ENCODE peak calls at places on chromosomes 16 and 17, in five cellular contexts. C, Y, K, X and I are unnamed samples.

GRCh38 chr17:37856245-37856644 is 68.0 kb upstream of the TBC1D3K start:
- DNase-seq in C (no peak), Y (no peak), K (no peak), X (no peak), I (no peak)

GRCh38 chr16:23803591-23804123 is 32.1 kb upstream of the PRKCB start:
- DNase-seq in C (no peak), Y (peak; percentile 63), K (no peak), X (peak; percentile 80), I (peak; percentile 79)

GRCh38 chr16:3909791-3910583 is 29.5 kb upstream of the CREBBP start:
- DNase-seq in C (no peak), Y (no peak), K (no peak), X (no peak), I (no peak)

GRCh38 chr17:77670125-77670524 is 288.4 kb upstream of the TNRC6C start:
- DNase-seq in C (no peak), Y (no peak), K (no peak), X (no peak), I (no peak)

GRCh38 chr17:1043601-1044251 is 46.8 kb downstream of the TIMM22 start:
- DNase-seq in C (no peak), Y (no peak), K (no peak), X (no peak), I (no peak)

GRCh38 chr17:82424001-82424862 is 5.8 kb upstream of the OGFOD3 start:
- DNase-seq in C (peak; percentile 23), Y (peak; percentile 42), K (no peak), X (peak; percentile 70), I (peak; percentile 61)

GRCh38 chr17:3843935-3844516 is 2.0 kb downstream of the NCBP3 start:
- DNase-seq in C (no peak), Y (peak; percentile 28), K (no peak), X (peak; percentile 53), I (peak; percentile 60)

GRCh38 chr17:59437766-59438165 is 106.3 kb downstream of the YPEL2 start:
- DNase-seq in C (no peak), Y (no peak), K (no peak), X (no peak), I (no peak)

GRCh38 chr16:78441298-78441697 is 341.8 kb downstream of the WWOX start:
- DNase-seq in C (no peak), Y (no peak), K (no peak), X (no peak), I (no peak)

GRCh38 chr16:80197790-80198201 is 343.0 kb upstream of the DYNLRB2 start:
- DNase-seq in C (no peak), Y (no peak), K (no peak), X (no peak), I (no peak)

GRCh38 chr17:50182783-50183438 is 17.1 kb downstream of the SGCA start:
- DNase-seq in C (no peak), Y (no peak), K (no peak), X (no peak), I (no peak)

GRCh38 chr16:75351183-75351582 is 82.1 kb downstream of the CFDP1 start:
- DNase-seq in C (no peak), Y (no peak), K (no peak), X (no peak), I (no peak)

GRCh38 chr16:66588981-66589713 is 9.9 kb downstream of the CMTM2 start:
- DNase-seq in C (no peak), Y (peak; percentile 60), K (no peak), X (peak; percentile 62), I (peak; percentile 46)

GRCh38 chr16:84893849-84894599 is 74.2 kb downstream of the CRISPLD2 start:
- DNase-seq in C (no peak), Y (no peak), K (no peak), X (no peak), I (no peak)